ENCODE peak calls at places on chromosomes 7 and 10, in eight cellular contexts. J, Y, V, D, P, O, G and W are unnamed samples.

GRCh38 chr7:133859871-133860427 is 267.2 kb upstream of the LRGUK start:
- DNase-seq in J (no peak), Y (no peak), V (no peak), D (no peak), P (no peak), O (no peak), G (no peak), W (no peak)

GRCh38 chr7:75650671-75651070 is 88.1 kb downstream of the HIP1 start:
- DNase-seq in J (no peak), Y (peak; percentile 42), V (no peak), D (no peak), P (no peak), O (no peak), G (no peak), W (peak; percentile 64)

GRCh38 chr10:92575961-92576360 is 2.1 kb upstream of the IDE start:
- DNase-seq in J (no peak), Y (no peak), V (no peak), D (no peak), P (no peak), O (peak; percentile 42), G (no peak), W (no peak)

GRCh38 chr10:43409385-43410109 is 561 bp upstream of the HNRNPF start:
- DNase-seq in J (no peak), Y (no peak), V (peak; percentile 11), D (peak; percentile 62), P (peak; percentile 77), O (no peak), G (no peak), W (no peak)

GRCh38 chr7:135390829-135391228 is 119.1 kb downstream of the CNOT4 start:
- DNase-seq in J (no peak), Y (no peak), V (no peak), D (no peak), P (no peak), O (no peak), G (no peak), W (no peak)

GRCh38 chr7:100875356-100875751 is 451 bp downstream of the SRRT start:
- DNase-seq in J (peak; percentile 59), Y (no peak), V (no peak), D (no peak), P (peak; percentile 54), O (no peak), G (no peak), W (no peak)

GRCh38 chr7:131482800-131483199 is 73.6 kb downstream of the PODXL start:
- DNase-seq in J (no peak), Y (no peak), V (no peak), D (no peak), P (no peak), O (no peak), G (no peak), W (no peak)

GRCh38 chr7:103569621-103570305 is 123.8 kb upstream of the SLC26A5 start:
- DNase-seq in J (no peak), Y (no peak), V (no peak), D (no peak), P (peak; percentile 12), O (no peak), G (no peak), W (no peak)

GRCh38 chr7:68411742-68412141 is 1186.5 kb upstream of the AUTS2 start:
- DNase-seq in J (no peak), Y (no peak), V (no peak), D (no peak), P (no peak), O (no peak), G (no peak), W (no peak)

GRCh38 chr7:7739718-7740355 is 21.4 kb upstream of the RPA3 start:
- DNase-seq in J (no peak), Y (no peak), V (no peak), D (no peak), P (no peak), O (no peak), G (no peak), W (no peak)

GRCh38 chr10:89526396-89526795 is 9.0 kb downstream of the SLC16A12 start:
- DNase-seq in J (no peak), Y (no peak), V (no peak), D (no peak), P (no peak), O (no peak), G (no peak), W (no peak)

GRCh38 chr10:83179371-83179770 is 959.9 kb upstream of the GHITM start:
- DNase-seq in J (no peak), Y (no peak), V (no peak), D (no peak), P (no peak), O (no peak), G (no peak), W (no peak)

GRCh38 chr10:83182076-83182475 is 957.2 kb upstream of the GHITM start:
- DNase-seq in J (no peak), Y (no peak), V (no peak), D (no peak), P (no peak), O (no peak), G (no peak), W (no peak)

GRCh38 chr10:83190614-83191013 is 948.7 kb upstream of the GHITM start:
- DNase-seq in J (no peak), Y (no peak), V (no peak), D (no peak), P (no peak), O (no peak), G (no peak), W (no peak)

GRCh38 chr10:83184641-83185040 is 954.7 kb upstream of the GHITM start:
- DNase-seq in J (no peak), Y (no peak), V (no peak), D (no peak), P (no peak), O (no peak), G (no peak), W (no peak)
- TF ChIP-seq CTCF in J (no peak), Y (no peak), V (no peak), D (no peak), P (no peak), O (no peak), G (no peak), W (no peak)

GRCh38 chr7:108455524-108455832 is 758 bp downstream of the NRCAM start:
- DNase-seq in J (no peak), Y (no peak), V (no peak), D (no peak), P (peak; percentile 43), O (no peak), G (no peak), W (peak; percentile 93)

GRCh38 chr7:108454317-108454673 is 1.9 kb downstream of the NRCAM start:
- DNase-seq in J (no peak), Y (no peak), V (no peak), D (no peak), P (no peak), O (no peak), G (no peak), W (no peak)

GRCh38 chr7:108453320-108453719 is 2.9 kb downstream of the NRCAM start:
- DNase-seq in J (no peak), Y (no peak), V (no peak), D (no peak), P (no peak), O (no peak), G (no peak), W (no peak)

GRCh38 chr7:108455833-108456677 is at the start of gene NRCAM:
- DNase-seq in J (peak; percentile 97), Y (peak; percentile 17), V (peak; percentile 55), D (peak; percentile 54), P (peak; percentile 96), O (peak; percentile 84), G (peak; percentile 60), W (peak; percentile 91)

DNA sequence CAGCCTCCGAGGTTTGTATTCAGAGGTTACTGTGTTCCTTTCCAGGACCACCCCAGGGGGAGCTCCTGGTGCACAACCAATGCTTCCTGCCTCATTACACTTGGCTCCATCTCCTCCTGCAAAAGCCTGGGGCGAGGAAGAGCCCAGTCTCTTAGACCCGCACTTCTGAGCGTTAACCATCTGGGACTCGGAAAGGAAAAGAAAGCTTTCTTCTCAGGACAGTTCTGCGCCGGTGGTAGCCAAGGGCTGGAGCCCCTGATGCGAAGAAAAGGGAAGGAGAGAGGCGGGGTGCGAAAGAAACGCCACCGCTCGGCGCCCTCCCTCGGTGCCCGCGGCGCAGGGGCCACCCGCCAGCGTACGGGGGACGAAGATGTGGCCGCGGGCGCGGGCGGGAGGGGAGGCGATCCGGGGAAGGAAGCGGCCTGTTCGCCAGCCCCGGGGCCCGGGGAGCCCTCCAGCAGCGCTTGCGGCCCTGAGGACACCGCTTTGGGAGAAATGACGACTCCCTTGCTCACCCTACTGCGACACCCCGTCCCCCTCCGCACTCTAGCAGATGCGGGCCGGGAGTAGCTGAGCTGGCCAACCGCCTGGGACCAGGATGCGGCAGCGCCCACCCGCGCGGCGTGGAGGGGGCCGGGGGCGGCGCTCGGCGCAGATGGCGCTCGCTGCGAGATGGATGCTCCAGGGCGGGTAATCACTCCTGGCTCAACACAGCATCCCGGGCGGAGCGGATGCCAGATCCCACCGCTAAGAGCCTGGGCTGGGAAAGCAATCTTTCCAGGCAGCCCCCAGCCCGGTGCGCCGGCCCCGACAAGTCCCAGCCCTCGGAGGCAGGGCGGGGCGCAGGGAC is 1.3 kb downstream of the NRCAM start:
- DNase-seq in J (peak; percentile 70), Y (no peak), V (peak; percentile 23), D (no peak), P (peak; percentile 60), O (peak; percentile 56), G (no peak), W (no peak)
- TF ChIP-seq CTCF in J (no peak), Y (no peak), V (no peak), D (no peak), P (no peak), O (peak; percentile 23), G (no peak), W (peak; percentile 46)

GRCh38 chr10:794382-794956 is 105.0 kb upstream of the DIP2C start:
- DNase-seq in J (peak; percentile 58), Y (no peak), V (no peak), D (peak; percentile 31), P (no peak), O (no peak), G (no peak), W (no peak)
- TF ChIP-seq CTCF in J (peak; percentile 49), Y (no peak), V (no peak), D (peak; percentile 26), P (no peak), O (peak; percentile 28), G (no peak), W (peak; percentile 59)

DNA sequence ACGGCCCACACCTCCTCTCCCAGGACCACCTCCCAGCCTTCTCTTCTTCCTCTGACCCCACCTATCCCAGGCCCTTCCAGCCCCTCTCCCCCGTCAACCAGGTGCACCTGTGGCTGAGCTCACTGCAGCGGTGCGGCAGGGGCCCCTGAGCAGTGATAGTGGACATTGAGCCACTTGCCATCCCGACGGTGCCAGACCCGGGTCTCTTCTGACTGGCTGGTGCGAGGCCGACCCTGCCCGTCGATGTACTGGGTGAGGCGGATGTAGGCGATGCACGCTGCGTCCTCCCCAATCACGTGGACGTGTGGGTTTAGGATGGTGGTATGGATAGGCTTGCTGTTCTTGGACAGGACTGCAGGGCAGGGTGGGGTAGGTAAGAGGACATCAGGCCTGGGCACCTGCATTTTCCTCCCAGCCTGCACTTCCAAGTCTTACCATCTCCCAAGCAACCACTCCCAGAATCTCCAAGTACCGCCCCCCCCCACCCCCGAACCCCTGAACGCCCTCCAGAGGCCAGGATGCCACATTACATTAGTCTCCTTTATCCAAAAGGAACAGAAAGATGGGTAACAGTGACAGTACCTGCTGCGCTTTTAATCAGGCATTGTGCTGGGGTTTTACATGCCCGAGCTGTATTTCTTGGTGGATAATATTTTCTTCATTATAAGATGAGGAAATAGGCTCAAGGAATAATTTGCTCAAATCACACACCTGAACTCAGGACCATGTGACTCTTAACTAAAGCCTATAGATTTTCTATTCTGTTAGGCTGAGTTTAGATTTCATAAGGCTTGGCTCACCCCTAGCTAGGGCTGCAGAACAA is 3.7 kb upstream of the NDST2 start:
- DNase-seq in J (peak; percentile 82), Y (no peak), V (no peak), D (peak; percentile 62), P (peak; percentile 30), O (peak; percentile 12), G (no peak), W (no peak)
- TF ChIP-seq CTCF in J (peak; percentile 58), Y (no peak), V (peak; percentile 54), D (peak; percentile 4), P (peak; percentile 37), O (peak; percentile 22), G (no peak), W (peak; percentile 60)